ENCODE peak calls at places on chromosome 7, in eight cellular contexts. N is heart left ventricle, J is MM.1S, B is upper lobe of left lung, R is psoas muscle, E is body of pancreas, G is IMR-90, L is cardiac muscle cell. S is an unnamed sample.
A peak's percentile ranks its signal among the peaks of the same experiment; 100 is the strongest.

GRCh38 chr7:124310934-124311390 is 278.1 kb upstream of the TMEM229A start:
- DNase-seq in N (no peak), J (no peak), B (no peak), R (no peak), E (no peak), G (peak; percentile 39), L (no peak), S (no peak)

GRCh38 chr7:117273325-117274292 is 49.2 kb downstream of the WNT2 start:
- DNase-seq in N (no peak), J (no peak), B (no peak), R (no peak), E (no peak), G (no peak), L (no peak), S (no peak)

GRCh38 chr7:10022957-10023356 is 950.7 kb upstream of the PHF14 start:
- DNase-seq in N (no peak), J (no peak), B (no peak), R (no peak), E (peak; percentile 27), G (no peak), L (no peak), S (peak; percentile 1)

GRCh38 chr7:44347546-44348114 is 22.2 kb upstream of the CAMK2B start:
- DNase-seq in N (no peak), J (no peak), B (no peak), R (no peak), E (no peak), G (no peak), L (no peak), S (no peak)

GRCh38 chr7:98021588-98022351 is 31.8 kb upstream of the OCM2 start:
- DNase-seq in N (peak; percentile 88), J (peak; percentile 68), B (peak; percentile 96), R (peak; percentile 83), E (peak; percentile 86), G (peak; percentile 37), L (peak; percentile 73), S (peak; percentile 41)

GRCh38 chr7:88635149-88635548 is 124.4 kb upstream of the ZNF804B start:
- DNase-seq in N (no peak), J (no peak), B (no peak), R (no peak), E (no peak), G (no peak), L (no peak), S (no peak)

GRCh38 chr7:64656489-64656888 is 9.4 kb upstream of the ZNF107 start:
- DNase-seq in N (no peak), J (no peak), B (no peak), R (no peak), E (no peak), G (no peak), L (no peak), S (no peak)

GRCh38 chr7:149855368-149856305 is 17.5 kb downstream of the ZNF862 start:
- DNase-seq in N (no peak), J (no peak), B (no peak), R (peak; percentile 26), E (no peak), G (peak; percentile 88), L (peak; percentile 72), S (peak; percentile 96)

GRCh38 chr7:117806011-117806410 is 67.2 kb downstream of the CTTNBP2 start:
- DNase-seq in N (no peak), J (no peak), B (no peak), R (no peak), E (no peak), G (no peak), L (no peak), S (no peak)

GRCh38 chr7:44284881-44285541 is 40.4 kb downstream of the CAMK2B start:
- DNase-seq in N (no peak), J (no peak), B (peak; percentile 28), R (peak; percentile 30), E (no peak), G (no peak), L (no peak), S (no peak)

GRCh38 chr7:98254951-98255610 is 3.0 kb upstream of the TECPR1 start:
- DNase-seq in N (no peak), J (no peak), B (no peak), R (no peak), E (no peak), G (no peak), L (peak; percentile 16), S (no peak)

GRCh38 chr7:103996639-103997038 is 7.2 kb upstream of the RELN start:
- DNase-seq in N (no peak), J (no peak), B (no peak), R (no peak), E (no peak), G (no peak), L (no peak), S (no peak)

GRCh38 chr7:150962743-150963399 is 15.2 kb downstream of the KCNH2 start:
- DNase-seq in N (peak; percentile 82), J (peak; percentile 41), B (peak; percentile 87), R (no peak), E (peak; percentile 42), G (peak; percentile 37), L (peak; percentile 49), S (peak; percentile 25)

GRCh38 chr7:20062932-20063331 is 154.3 kb downstream of the MACC1 start:
- DNase-seq in N (no peak), J (no peak), B (no peak), R (no peak), E (no peak), G (no peak), L (no peak), S (no peak)
- H3K4me3 ChIP-seq in N (no peak overlapping the region), J (no peak overlapping the region), B (no peak overlapping the region), R (no peak overlapping the region), E (no peak overlapping the region), G (no peak overlapping the region), L (no peak overlapping the region), S (no peak overlapping the region)

GRCh38 chr7:129800901-129801300 is 151.9 kb downstream of the UBE2H start:
- DNase-seq in N (no peak), J (no peak), B (no peak), R (no peak), E (no peak), G (no peak), L (no peak), S (no peak)
- TF ChIP-seq CTCF in N (no peak), J (no peak), B (no peak), R (no peak), E (no peak), G (no peak), L (no peak), S (no peak)

GRCh38 chr7:101200504-101200861 is 353 bp downstream of the MOGAT3 start:
- DNase-seq in N (no peak), J (no peak), B (no peak), R (no peak), E (no peak), G (no peak), L (no peak), S (no peak)

GRCh38 chr7:101200862-101201599 is at the start of gene MOGAT3:
- DNase-seq in N (no peak), J (no peak), B (no peak), R (no peak), E (no peak), G (no peak), L (no peak), S (no peak)

GRCh38 chr7:101197991-101198390 is 2.8 kb downstream of the MOGAT3 start:
- DNase-seq in N (no peak), J (no peak), B (no peak), R (no peak), E (no peak), G (no peak), L (no peak), S (no peak)

GRCh38 chr7:101198476-101198875 is 2.4 kb downstream of the MOGAT3 start:
- DNase-seq in N (no peak), J (no peak), B (no peak), R (no peak), E (no peak), G (no peak), L (no peak), S (no peak)

GRCh38 chr7:101195884-101196283 is 5.0 kb downstream of the MOGAT3 start:
- DNase-seq in N (no peak), J (no peak), B (no peak), R (no peak), E (no peak), G (no peak), L (no peak), S (no peak)
- H3K4me3 ChIP-seq in N (no peak overlapping the region), J (no peak overlapping the region), B (no peak overlapping the region), R (no peak overlapping the region), E (no peak overlapping the region), G (no peak overlapping the region), L (no peak overlapping the region), S (no peak overlapping the region)

DNA sequence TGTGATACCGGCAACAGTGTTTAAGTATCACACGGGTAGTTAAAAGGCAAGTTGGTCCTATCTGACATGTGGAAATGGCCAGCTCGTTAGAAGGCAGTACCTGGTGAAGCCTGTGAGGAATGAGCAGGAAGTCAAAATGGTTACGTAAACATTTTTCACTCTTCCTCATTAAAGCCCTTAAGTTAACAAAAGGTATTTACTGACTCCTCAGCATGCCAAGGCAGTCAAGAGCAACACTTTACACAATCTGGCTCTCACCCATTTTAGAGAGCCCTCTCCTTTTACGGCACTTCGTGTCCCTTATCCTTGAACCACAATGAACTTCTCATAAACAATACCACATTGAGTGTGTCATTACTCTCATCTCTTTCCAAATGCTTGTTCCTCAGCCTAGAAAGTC is 11.0 kb upstream of the RSBN1L start:
- DNase-seq in N (no peak), J (peak; percentile 31), B (no peak), R (no peak), E (peak; percentile 43), G (no peak), L (peak; percentile 51), S (no peak)
- TF ChIP-seq CTCF in N (no peak), J (no peak), B (no peak), R (no peak), E (peak; percentile 44), G (no peak), L (no peak), S (no peak)